ENCODE peak calls at places on chromosomes 3 and 15, in eight cellular contexts. H is testis, P is cardiac muscle cell, R is A673, V is prostate gland, D is ovary, T is ascending aorta, C is right atrium auricular region. O is an unnamed sample.
A peak's percentile ranks its signal among the peaks of the same experiment; 100 is the strongest.

GRCh38 chr3:54988302-54989022 is 60.6 kb upstream of the LRTM1 start:
- DNase-seq in H (peak; percentile 69), P (peak; percentile 72), R (peak; percentile 1), V (no peak), D (peak; percentile 51), T (no peak), C (peak; percentile 65), O (peak; percentile 82)

GRCh38 chr3:183745300-183746098 is 47.9 kb downstream of the YEATS2 start:
- DNase-seq in H (no peak), P (peak; percentile 6), R (peak; percentile 14), V (no peak), D (no peak), T (no peak), C (no peak), O (no peak)

GRCh38 chr15:97600190-97600589 is 360.3 kb upstream of the ARRDC4 start:
- DNase-seq in H (no peak), P (no peak), R (no peak), V (no peak), D (no peak), T (no peak), C (no peak), O (no peak)

GRCh38 chr3:7444886-7445285 is 584.0 kb downstream of the GRM7 start:
- DNase-seq in H (no peak), P (no peak), R (no peak), V (no peak), D (no peak), T (no peak), C (no peak), O (no peak)

GRCh38 chr3:109803274-109803673 is 465.9 kb upstream of the DPPA4 start:
- DNase-seq in H (peak; percentile 19), P (peak; percentile 8), R (no peak), V (no peak), D (no peak), T (no peak), C (no peak), O (no peak)

GRCh38 chr15:59232476-59232875 is 25.8 kb downstream of the LDHAL6B start:
- DNase-seq in H (no peak), P (no peak), R (no peak), V (no peak), D (no peak), T (no peak), C (no peak), O (no peak)

GRCh38 chr3:143601738-143602480 is 246.4 kb downstream of the SLC9A9 start:
- DNase-seq in H (no peak), P (no peak), R (peak; percentile 59), V (peak; percentile 86), D (no peak), T (no peak), C (no peak), O (no peak)

GRCh38 chr15:54298396-54298795 is 320.2 kb downstream of the UNC13C start:
- DNase-seq in H (no peak), P (no peak), R (no peak), V (no peak), D (no peak), T (no peak), C (no peak), O (no peak)

GRCh38 chr15:38941399-38941953 is 376.9 kb upstream of the RASGRP1 start:
- DNase-seq in H (no peak), P (peak; percentile 3), R (no peak), V (peak; percentile 4), D (no peak), T (no peak), C (no peak), O (peak; percentile 16)

GRCh38 chr3:182482692-182483091 is 310.6 kb upstream of the ATP11B start:
- DNase-seq in H (no peak), P (no peak), R (no peak), V (no peak), D (no peak), T (no peak), C (no peak), O (no peak)

GRCh38 chr15:68638953-68639500 is 60.2 kb downstream of the CORO2B start:
- DNase-seq in H (no peak), P (no peak), R (no peak), V (no peak), D (no peak), T (no peak), C (no peak), O (no peak)

GRCh38 chr3:88141458-88142083 is 8.2 kb upstream of the C3orf38 start:
- DNase-seq in H (no peak), P (no peak), R (peak; percentile 58), V (no peak), D (no peak), T (no peak), C (no peak), O (no peak)

GRCh38 chr3:107315136-107315535 is 62.1 kb upstream of the CCDC54 start:
- DNase-seq in H (no peak), P (no peak), R (no peak), V (no peak), D (no peak), T (no peak), C (no peak), O (no peak)

GRCh38 chr3:36197176-36197575 is 183.1 kb upstream of the STAC start:
- DNase-seq in H (no peak), P (no peak), R (no peak), V (no peak), D (no peak), T (no peak), C (no peak), O (no peak)

DNA sequence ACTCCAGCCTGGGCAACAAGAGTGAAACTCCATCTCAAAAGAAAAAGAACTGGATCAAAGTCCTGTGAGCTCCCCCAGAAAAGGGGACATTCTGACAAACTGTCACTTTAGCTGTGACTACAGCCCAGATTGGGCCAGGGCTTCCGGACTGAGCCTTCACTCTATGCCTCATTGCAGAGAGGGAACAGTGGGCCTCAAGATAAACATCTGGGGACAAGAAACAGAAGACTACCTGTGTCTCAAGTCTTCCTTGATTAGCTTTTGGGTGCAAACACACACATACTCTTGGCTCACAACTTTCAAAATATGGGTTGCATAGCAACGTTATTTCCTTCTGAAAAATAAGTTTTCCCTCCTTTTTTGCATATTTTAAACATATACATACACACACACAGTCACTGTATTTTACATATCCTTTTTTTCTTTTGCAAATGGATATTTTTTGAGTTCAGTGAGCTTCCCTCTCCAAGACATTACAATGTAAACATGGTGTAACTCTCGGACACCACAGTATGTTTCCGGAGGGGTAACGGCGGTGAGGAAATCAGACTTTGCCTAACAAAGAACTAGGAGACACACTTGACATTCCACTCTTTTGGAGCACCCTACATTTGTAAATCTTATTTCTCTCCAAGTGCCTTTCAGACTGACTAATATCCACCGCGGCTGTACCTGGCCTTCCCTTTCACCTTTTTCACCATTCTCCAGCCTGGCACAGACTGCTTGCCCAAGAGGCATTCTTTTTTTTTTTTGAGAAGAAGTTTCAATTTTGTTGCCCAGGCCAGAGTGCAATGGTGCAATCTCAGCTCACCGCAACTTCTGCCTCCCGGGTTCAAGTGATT is 3.5 kb downstream of the TKT start:
- DNase-seq in H (no peak), P (no peak), R (no peak), V (no peak), D (no peak), T (no peak), C (no peak), O (no peak)
- H3K4me1 ChIP-seq in H (peaks cover 13% of the 10 kb centered on the region), P (peaks cover 8% of the 10 kb centered on the region), R (no peaks in the 10 kb centered on the region), V (no peaks in the 10 kb centered on the region), D (peaks cover 10% of the 10 kb centered on the region), T (peaks cover 3% of the 10 kb centered on the region), C (no peaks in the 10 kb centered on the region), O (peaks cover 21% of the 10 kb centered on the region)

GRCh38 chr15:88906130-88906529 is 7.0 kb downstream of the MFGE8 start:
- DNase-seq in H (no peak), P (no peak), R (no peak), V (no peak), D (no peak), T (no peak), C (no peak), O (no peak)

GRCh38 chr15:88904257-88904807 is 8.8 kb downstream of the MFGE8 start:
- DNase-seq in H (no peak), P (no peak), R (no peak), V (no peak), D (no peak), T (peak; percentile 1), C (no peak), O (no peak)

GRCh38 chr15:88904808-88905327 is 8.3 kb downstream of the MFGE8 start:
- DNase-seq in H (peak; percentile 90), P (peak; percentile 84), R (peak; percentile 82), V (peak; percentile 74), D (peak; percentile 84), T (no peak), C (peak; percentile 89), O (peak; percentile 90)

GRCh38 chr15:88906551-88906950 is 6.6 kb downstream of the MFGE8 start:
- DNase-seq in H (no peak), P (no peak), R (no peak), V (no peak), D (no peak), T (no peak), C (no peak), O (no peak)

DNA sequence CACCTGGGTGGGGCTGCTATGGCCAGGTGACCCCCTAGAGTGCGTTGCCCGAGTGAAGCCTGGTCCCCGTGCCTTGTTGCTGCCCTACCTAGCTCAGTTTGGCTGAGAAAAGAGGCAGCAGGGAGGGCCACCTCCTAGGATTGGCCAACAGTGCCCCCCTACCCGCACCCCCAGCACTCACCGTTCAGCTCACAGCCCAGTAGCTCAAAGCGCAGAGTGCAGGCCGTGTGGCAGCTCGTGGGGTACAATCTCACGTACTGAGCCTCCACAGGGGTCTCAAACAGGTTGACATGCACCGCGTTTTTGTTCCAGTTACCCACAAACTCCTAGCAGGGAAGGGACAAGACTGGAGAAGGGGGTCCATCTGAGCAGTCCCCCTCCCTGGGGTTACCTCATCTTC is 7.6 kb downstream of the MFGE8 start:
- DNase-seq in H (no peak), P (no peak), R (no peak), V (no peak), D (no peak), T (no peak), C (no peak), O (no peak)
- H3K27ac ChIP-seq in H (no peak overlapping the region), P (peak overlapping the region; percentile 2), R (no peak overlapping the region), V (peak overlapping the region; percentile 10), D (no peak overlapping the region), T (peak overlapping the region; percentile 94), C (peak overlapping the region; percentile 32), O (peak overlapping the region; percentile 35)

GRCh38 chr3:192332386-192333291 is 394.7 kb downstream of the FGF12 start:
- DNase-seq in H (no peak), P (no peak), R (no peak), V (no peak), D (no peak), T (no peak), C (no peak), O (no peak)

GRCh38 chr3:192331749-192332385 is 395.5 kb downstream of the FGF12 start:
- DNase-seq in H (no peak), P (no peak), R (no peak), V (no peak), D (no peak), T (no peak), C (no peak), O (no peak)

GRCh38 chr3:192339214-192339613 is 388.1 kb downstream of the FGF12 start:
- DNase-seq in H (no peak), P (peak; percentile 7), R (no peak), V (no peak), D (no peak), T (no peak), C (no peak), O (no peak)

GRCh38 chr3:192336286-192336685 is 391.1 kb downstream of the FGF12 start:
- DNase-seq in H (no peak), P (no peak), R (peak; percentile 9), V (no peak), D (no peak), T (no peak), C (no peak), O (no peak)
- TF ChIP-seq CTCF in H (no peak), P (peak; percentile 15), R (peak; percentile 52), V (no peak), D (no peak), T (no peak), C (peak; percentile 27), O (no peak)

GRCh38 chr15:31347067-31347975 is 20.7 kb downstream of the KLF13 start:
- DNase-seq in H (no peak), P (no peak), R (no peak), V (no peak), D (no peak), T (no peak), C (no peak), O (no peak)
- H3K4me1 ChIP-seq in H (peaks cover 83% of the 10 kb centered on the region), P (peaks cover 27% of the 10 kb centered on the region), R (no peaks in the 10 kb centered on the region), V (peaks cover 6% of the 10 kb centered on the region), D (peaks cover 11% of the 10 kb centered on the region), T (peaks cover 27% of the 10 kb centered on the region), C (no peaks in the 10 kb centered on the region), O (peaks cover 18% of the 10 kb centered on the region)